ENCODE peak calls at places on chromosomes 7 and 10, in six cellular contexts. Z is activated CD4-positive, alpha-beta T cell treated with anti-CD3 and anti-CD28 coated beads, Interleukin-2, amount 10 ng/mL, durations not matched to agents 7 days and 5 days; S is NCI-H1105 treated with DMSO at 0.1 percent for 48 hours; V is myocyte; I is AG20443; Y is non-pigmented ciliary epithelial cell. H is an unnamed sample.

GRCh38 chr10:32139223-32140073 is 83.2 kb upstream of the KIF5B start:
- DNase-seq in Z (peak), S (no peak), V (peak), I (peak), Y (peak), H (no peak)

GRCh38 chr10:52484426-52485065 is 170.5 kb downstream of the DKK1 start:
- DNase-seq in Z (no peak), S (no peak), V (no peak), I (peak), Y (no peak), H (no peak)

GRCh38 chr10:132383751-132384181 is 13.2 kb upstream of the PWWP2B start:
- DNase-seq in Z (no peak), S (no peak), V (no peak), I (no peak), Y (no peak), H (no peak)

GRCh38 chr7:5217851-5218331 is 27.9 kb downstream of the WIPI2 start:
- DNase-seq in Z (no peak), S (no peak), V (no peak), I (no peak), Y (no peak), H (no peak)

GRCh38 chr10:33819206-33819605 is 484.7 kb upstream of the NRP1 start:
- DNase-seq in Z (no peak), S (no peak), V (no peak), I (peak), Y (no peak), H (no peak)

GRCh38 chr7:6546852-6547251 is 4.4 kb downstream of the GRID2IP start:
- DNase-seq in Z (no peak), S (no peak), V (no peak), I (no peak), Y (no peak), H (no peak)

GRCh38 chr10:7399533-7399932 is 11.3 kb downstream of the SFMBT2 start:
- DNase-seq in Z (no peak), S (no peak), V (no peak), I (no peak), Y (no peak), H (no peak)

GRCh38 chr10:62264702-62265436 is 3.8 kb downstream of the RTKN2 start:
- DNase-seq in Z (peak), S (no peak), V (peak), I (peak), Y (peak), H (peak)

GRCh38 chr7:134594877-134595276 is 46.0 kb downstream of the AKR1B15 start:
- DNase-seq in Z (no peak), S (no peak), V (no peak), I (no peak), Y (no peak), H (no peak)

GRCh38 chr10:51524041-51524440 is 175.4 kb downstream of the CSTF2T start:
- DNase-seq in Z (no peak), S (no peak), V (no peak), I (peak), Y (no peak), H (no peak)

H was measured in erythroblast.